ENCODE peak calls at places on chromosomes 1 and 21, in ten cellular contexts. U is posterior cingulate gyrus; Z is SW480; M is mucosa of gallbladder; P is D341Med; T is GM19239; Y is ACHN; G is AML-193; F is LoVo; I is stimulated activated CD8-positive, alpha-beta memory T cell treated with anti-CD3 and anti-CD28 coated beads, Interleukin-4, amount 100 ng/mL, for 24 hours. L is an unnamed sample.

GRCh38 chr1:162822391-162823200 is 32.1 kb downstream of the HSD17B7 start:
- DNase-seq in U (peak), Z (peak), M (no peak), P (peak), T (no peak), Y (peak), G (no peak), F (peak), I (no peak), L (no peak)

GRCh38 chr1:188652678-188653077 is 1823.9 kb downstream of the PLA2G4A start:
- DNase-seq in U (no peak), Z (no peak), M (no peak), P (no peak), T (no peak), Y (no peak), G (no peak), F (no peak), I (no peak), L (no peak)

GRCh38 chr1:221439008-221439733 is 302.7 kb downstream of the DUSP10 start:
- DNase-seq in U (no peak), Z (peak), M (no peak), P (no peak), T (no peak), Y (peak), G (no peak), F (peak), I (peak), L (peak)

GRCh38 chr1:1291023-1291528 is 10.8 kb downstream of the SCNN1D start:
- DNase-seq in U (no peak), Z (peak), M (no peak), P (no peak), T (no peak), Y (no peak), G (no peak), F (no peak), I (no peak), L (no peak)

GRCh38 chr21:26170471-26171309 is at the start of gene APP:
- DNase-seq in U (peak), Z (peak), M (peak), P (peak), T (peak), Y (peak), G (peak), F (peak), I (peak), L (peak)

GRCh38 chr1:37732111-37732780 is 32.7 kb downstream of the EPHA10 start:
- DNase-seq in U (no peak), Z (peak), M (peak), P (peak), T (no peak), Y (no peak), G (no peak), F (no peak), I (no peak), L (no peak)

GRCh38 chr1:235913311-235913710 is 46.6 kb upstream of the LYST start:
- DNase-seq in U (no peak), Z (no peak), M (no peak), P (no peak), T (no peak), Y (no peak), G (no peak), F (no peak), I (no peak), L (no peak)

GRCh38 chr1:11979818-11980675 is at the start of gene MFN2:
- DNase-seq in U (peak), Z (peak), M (peak), P (peak), T (peak), Y (peak), G (peak), F (peak), I (peak), L (peak)

GRCh38 chr1:79554620-79555160 is 548.2 kb upstream of the ADGRL4 start:
- DNase-seq in U (no peak), Z (no peak), M (no peak), P (no peak), T (no peak), Y (no peak), G (no peak), F (no peak), I (no peak), L (no peak)

GRCh38 chr1:184734972-184735371 is 19.7 kb downstream of the EDEM3 start:
- DNase-seq in U (no peak), Z (no peak), M (no peak), P (no peak), T (no peak), Y (no peak), G (no peak), F (no peak), I (no peak), L (no peak)

GRCh38 chr1:101025283-101025679 is 303 bp downstream of the DPH5 start:
- DNase-seq in U (peak), Z (peak), M (no peak), P (peak), T (no peak), Y (peak), G (no peak), F (peak), I (no peak), L (no peak)

GRCh38 chr1:69230223-69230622 is 337.5 kb upstream of the LRRC7 start:
- DNase-seq in U (no peak), Z (no peak), M (no peak), P (no peak), T (no peak), Y (no peak), G (no peak), F (no peak), I (no peak), L (no peak)

GRCh38 chr1:111234258-111234657 is 6.7 kb downstream of the CHI3L2 start:
- DNase-seq in U (no peak), Z (no peak), M (no peak), P (no peak), T (no peak), Y (peak), G (no peak), F (no peak), I (no peak), L (no peak)

GRCh38 chr1:203267347-203267846 is 37.9 kb upstream of the BTG2 start:
- DNase-seq in U (peak), Z (peak), M (peak), P (peak), T (peak), Y (peak), G (peak), F (peak), I (peak), L (peak)